ENCODE peak calls at places on chromosomes 4 and X, in four cellular contexts. One of them, this sample, is unnamed.

GRCh38 chr4:152100378-152101201 is 339.8 kb upstream of the GATB start:
- DNase-seq in AG04450: no peak
- DNase-seq in astrocyte of the spinal cord: no peak
- DNase-seq in AG04449: no peak
- DNase-seq in this sample: no peak

GRCh38 chrX:33183366-33183765 is 28.0 kb downstream of the DMD start:
- DNase-seq in AG04450: peak
- DNase-seq in astrocyte of the spinal cord: peak
- DNase-seq in AG04449: no peak
- DNase-seq in this sample: no peak

GRCh38 chrX:32778965-32779364 is 432.4 kb downstream of the DMD start:
- DNase-seq in AG04450: no peak
- DNase-seq in astrocyte of the spinal cord: no peak
- DNase-seq in AG04449: no peak
- DNase-seq in this sample: no peak

GRCh38 chr4:110854021-110854678 is 231.3 kb upstream of the PITX2 start:
- DNase-seq in AG04450: peak
- DNase-seq in astrocyte of the spinal cord: peak
- DNase-seq in AG04449: peak
- DNase-seq in this sample: peak

GRCh38 chr4:101420661-101421060 is 73.3 kb upstream of the PPP3CA start:
- DNase-seq in AG04450: no peak
- DNase-seq in astrocyte of the spinal cord: peak
- DNase-seq in AG04449: no peak
- DNase-seq in this sample: no peak

GRCh38 chr4:99885063-99885664 is 9.1 kb downstream of the LAMTOR3 start:
- DNase-seq in AG04450: no peak
- DNase-seq in astrocyte of the spinal cord: peak
- DNase-seq in AG04449: no peak
- DNase-seq in this sample: no peak

GRCh38 chr4:42329421-42329820 is 67.9 kb upstream of the SHISA3 start:
- DNase-seq in AG04450: no peak
- DNase-seq in astrocyte of the spinal cord: no peak
- DNase-seq in AG04449: no peak
- DNase-seq in this sample: no peak

GRCh38 chr4:128565565-128566186 is 243.8 kb upstream of the JADE1 start:
- DNase-seq in AG04450: no peak
- DNase-seq in astrocyte of the spinal cord: no peak
- DNase-seq in AG04449: no peak
- DNase-seq in this sample: no peak

GRCh38 chrX:81577028-81577427 is 375.1 kb downstream of the SH3BGRL start:
- DNase-seq in AG04450: no peak
- DNase-seq in astrocyte of the spinal cord: no peak
- DNase-seq in AG04449: no peak
- DNase-seq in this sample: no peak

GRCh38 chrX:98289726-98290125 is 1406.0 kb downstream of the RPA4 start:
- DNase-seq in AG04450: no peak
- DNase-seq in astrocyte of the spinal cord: no peak
- DNase-seq in AG04449: no peak
- DNase-seq in this sample: no peak

GRCh38 chr4:41185614-41186609 is 28.4 kb downstream of the APBB2 start:
- DNase-seq in AG04450: no peak
- DNase-seq in astrocyte of the spinal cord: no peak
- DNase-seq in AG04449: no peak
- DNase-seq in this sample: no peak

GRCh38 chr4:139817657-139818452 is 152.2 kb downstream of the MGST2 start:
- DNase-seq in AG04450: no peak
- DNase-seq in astrocyte of the spinal cord: no peak
- DNase-seq in AG04449: no peak
- DNase-seq in this sample: no peak

GRCh38 chrX:43868791-43869190 is 13.5 kb downstream of the MAOB start:
- DNase-seq in AG04450: no peak
- DNase-seq in astrocyte of the spinal cord: no peak
- DNase-seq in AG04449: no peak
- DNase-seq in this sample: no peak

GRCh38 chr4:100290585-100290984 is 100.3 kb upstream of the DDIT4L start:
- DNase-seq in AG04450: peak
- DNase-seq in astrocyte of the spinal cord: no peak
- DNase-seq in AG04449: no peak
- DNase-seq in this sample: no peak

GRCh38 chrX:39827959-39828358 is 269.8 kb downstream of the BCOR start:
- DNase-seq in AG04450: no peak
- DNase-seq in astrocyte of the spinal cord: no peak
- DNase-seq in AG04449: no peak
- DNase-seq in this sample: no peak

GRCh38 chrX:54495814-54496516 is at the start of gene FGD1:
- DNase-seq in AG04450: no peak
- DNase-seq in astrocyte of the spinal cord: peak
- DNase-seq in AG04449: no peak
- DNase-seq in this sample: no peak

GRCh38 chrX:68365356-68365755 is 67.9 kb downstream of the OPHN1 start:
- DNase-seq in AG04450: peak
- DNase-seq in astrocyte of the spinal cord: no peak
- DNase-seq in AG04449: no peak
- DNase-seq in this sample: no peak

GRCh38 chr4:61273237-61273636 is 73.1 kb downstream of the ADGRL3 start:
- DNase-seq in AG04450: no peak
- DNase-seq in astrocyte of the spinal cord: no peak
- DNase-seq in AG04449: no peak
- DNase-seq in this sample: no peak

GRCh38 chr4:174505012-174505411 is 17.3 kb downstream of the HPGD start:
- DNase-seq in AG04450: no peak
- DNase-seq in astrocyte of the spinal cord: no peak
- DNase-seq in AG04449: no peak
- DNase-seq in this sample: no peak

GRCh38 chr4:54657556-54658313 is at the start of gene KIT:
- DNase-seq in AG04450: no peak
- DNase-seq in astrocyte of the spinal cord: peak
- DNase-seq in AG04449: no peak
- DNase-seq in this sample: no peak

GRCh38 chrX:107678957-107679740 is 50.8 kb downstream of the PRPS1 start:
- DNase-seq in AG04450: no peak
- DNase-seq in astrocyte of the spinal cord: peak
- DNase-seq in AG04449: no peak
- DNase-seq in this sample: no peak

GRCh38 chr4:39682133-39682532 is 15.8 kb upstream of the UBE2K start:
- DNase-seq in AG04450: no peak
- DNase-seq in astrocyte of the spinal cord: no peak
- DNase-seq in AG04449: no peak
- DNase-seq in this sample: no peak

GRCh38 chrX:107448625-107449468 is 605 bp upstream of the FRMPD3 start:
- DNase-seq in AG04450: no peak
- DNase-seq in astrocyte of the spinal cord: no peak
- DNase-seq in AG04449: no peak
- DNase-seq in this sample: no peak

GRCh38 chr4:88244056-88244455 is 40.3 kb downstream of the PPM1K start:
- DNase-seq in AG04450: no peak
- DNase-seq in astrocyte of the spinal cord: no peak
- DNase-seq in AG04449: no peak
- DNase-seq in this sample: no peak

GRCh38 chr4:69823481-69824186 is 36.3 kb downstream of the SULT1E1 start:
- DNase-seq in AG04450: no peak
- DNase-seq in astrocyte of the spinal cord: peak
- DNase-seq in AG04449: no peak
- DNase-seq in this sample: no peak

GRCh38 chr4:124325676-124326075 is 386.9 kb downstream of the ANKRD50 start:
- DNase-seq in AG04450: no peak
- DNase-seq in astrocyte of the spinal cord: no peak
- DNase-seq in AG04449: no peak
- DNase-seq in this sample: no peak

GRCh38 chr4:20506827-20507226 is 193.4 kb upstream of the PACRGL start:
- DNase-seq in AG04450: no peak
- DNase-seq in astrocyte of the spinal cord: peak
- DNase-seq in AG04449: peak
- DNase-seq in this sample: peak

GRCh38 chrX:19670854-19671620 is 155.7 kb upstream of the MAP3K15 start:
- DNase-seq in AG04450: peak
- DNase-seq in astrocyte of the spinal cord: peak
- DNase-seq in AG04449: no peak
- DNase-seq in this sample: no peak

GRCh38 chrX:123184199-123184857 is at the start of gene GRIA3:
- DNase-seq in AG04450: no peak
- DNase-seq in astrocyte of the spinal cord: peak
- DNase-seq in AG04449: no peak
- DNase-seq in this sample: peak

GRCh38 chrX:2782778-2783177 is 30.9 kb downstream of the XG start:
- DNase-seq in AG04450: no peak
- DNase-seq in astrocyte of the spinal cord: no peak
- DNase-seq in AG04449: no peak
- DNase-seq in this sample: no peak

GRCh38 chrX:2782171-2782570 is 30.3 kb downstream of the XG start:
- DNase-seq in AG04450: no peak
- DNase-seq in astrocyte of the spinal cord: no peak
- DNase-seq in AG04449: no peak
- DNase-seq in this sample: no peak

GRCh38 chrX:2788980-2789379 is 37.1 kb downstream of the XG start:
- DNase-seq in AG04450: no peak
- DNase-seq in astrocyte of the spinal cord: no peak
- DNase-seq in AG04449: no peak
- DNase-seq in this sample: no peak

GRCh38 chrX:2784026-2784425 is 32.2 kb downstream of the XG start:
- DNase-seq in AG04450: no peak
- DNase-seq in astrocyte of the spinal cord: no peak
- DNase-seq in AG04449: no peak
- DNase-seq in this sample: no peak

GRCh38 chrX:2785538-2785937 is 33.7 kb downstream of the XG start:
- DNase-seq in AG04450: no peak
- DNase-seq in astrocyte of the spinal cord: no peak
- DNase-seq in AG04449: no peak
- DNase-seq in this sample: no peak
- TF ChIP-seq CTCF in AG04450: no peak
- TF ChIP-seq CTCF in astrocyte of the spinal cord: no peak
- TF ChIP-seq CTCF in AG04449: no peak
- TF ChIP-seq CTCF in this sample: no peak

GRCh38 chr4:1547863-1548637 is 136.1 kb downstream of the FAM53A start:
- DNase-seq in AG04450: no peak
- DNase-seq in astrocyte of the spinal cord: no peak
- DNase-seq in AG04449: no peak
- DNase-seq in this sample: no peak

GRCh38 chr4:1549638-1550035 is 134.5 kb downstream of the FAM53A start:
- DNase-seq in AG04450: no peak
- DNase-seq in astrocyte of the spinal cord: no peak
- DNase-seq in AG04449: no peak
- DNase-seq in this sample: no peak

GRCh38 chr4:1544861-1545275 is 138.6 kb upstream of the NKX1-1 start:
- DNase-seq in AG04450: no peak
- DNase-seq in astrocyte of the spinal cord: no peak
- DNase-seq in AG04449: no peak
- DNase-seq in this sample: no peak

GRCh38 chr4:1550122-1551070 is 133.7 kb downstream of the FAM53A start:
- DNase-seq in AG04450: no peak
- DNase-seq in astrocyte of the spinal cord: no peak
- DNase-seq in AG04449: no peak
- DNase-seq in this sample: no peak

DNA sequence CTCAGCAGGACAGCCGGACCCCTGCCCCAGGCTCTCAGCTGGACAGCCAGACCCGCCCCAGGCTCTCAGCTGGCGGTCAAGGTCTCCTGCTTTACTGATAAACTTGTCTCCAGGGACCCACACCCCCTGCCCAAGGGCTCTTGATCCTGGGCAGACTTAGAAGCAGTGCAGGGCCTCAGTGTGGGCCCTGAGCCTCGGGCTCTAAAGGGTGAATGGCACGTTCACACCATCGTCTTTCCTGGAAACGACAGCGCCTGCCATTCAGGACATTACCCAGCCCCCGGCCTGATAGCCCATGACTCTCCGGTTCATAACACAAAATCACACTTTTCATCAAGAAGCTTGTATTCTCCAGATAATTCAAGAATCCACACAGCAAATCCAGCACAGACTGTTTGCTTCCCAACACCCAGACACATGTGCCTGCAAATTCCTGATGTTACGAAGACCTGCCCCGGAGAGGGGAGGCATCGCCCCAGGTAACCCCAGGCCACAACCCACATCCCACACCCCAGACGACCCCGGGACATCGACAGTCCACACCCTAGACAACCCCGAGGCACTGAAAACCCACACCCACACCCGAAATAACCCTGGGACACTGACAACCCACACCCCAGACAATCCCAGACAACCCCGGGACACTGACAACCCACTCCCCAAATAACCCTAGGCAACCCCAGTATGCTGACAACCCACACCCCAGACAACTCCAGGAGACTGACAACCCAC is 136.8 kb downstream of the FAM53A start:
- DNase-seq in AG04450: no peak
- DNase-seq in astrocyte of the spinal cord: no peak
- DNase-seq in AG04449: no peak
- DNase-seq in this sample: no peak
- H3K4me3 ChIP-seq in AG04450: no peak
- H3K4me3 ChIP-seq in astrocyte of the spinal cord: no peak
- H3K4me3 ChIP-seq in AG04449: no peak
- H3K4me3 ChIP-seq in this sample: no peak

DNA sequence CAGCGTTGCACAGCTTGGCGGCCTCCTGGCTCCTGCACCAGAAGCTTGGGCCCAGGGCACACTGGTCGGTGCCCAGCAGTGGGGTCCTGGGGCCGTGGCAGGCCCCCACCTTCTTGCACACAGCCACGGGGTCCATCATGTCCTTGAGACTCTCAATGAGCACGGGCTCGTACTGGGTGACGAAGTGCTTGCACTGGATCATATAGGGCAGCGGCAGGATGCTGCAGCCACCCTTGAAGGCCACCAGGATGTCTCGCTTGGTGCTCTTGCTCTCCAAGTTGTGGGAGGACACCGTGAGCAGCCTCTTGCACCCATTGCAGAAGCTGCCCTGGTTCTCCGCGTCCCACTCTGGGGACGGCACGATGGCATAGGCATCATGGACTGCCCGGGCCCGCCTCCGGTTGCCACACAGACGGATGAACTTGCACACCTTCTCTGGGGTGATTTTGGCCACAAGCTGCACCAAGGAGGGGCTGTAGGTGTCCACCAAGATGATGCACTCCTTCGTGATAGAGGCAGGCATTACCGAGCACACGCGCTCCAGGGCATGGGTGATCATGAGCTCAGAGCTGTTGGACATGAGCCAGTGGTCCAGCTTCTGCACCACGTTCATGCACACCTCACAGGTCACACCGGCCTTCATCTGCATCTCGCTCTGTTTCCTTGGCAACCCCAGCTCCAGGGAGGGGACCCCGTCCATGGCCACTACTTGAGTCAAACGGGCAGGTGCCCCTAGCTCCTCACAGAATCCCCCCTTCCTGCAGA is 1.2 kb downstream of the PSAPL1 start:
- DNase-seq in AG04450: no peak
- DNase-seq in astrocyte of the spinal cord: no peak
- DNase-seq in AG04449: no peak
- DNase-seq in this sample: no peak
- TF ChIP-seq CTCF in AG04450: no peak
- TF ChIP-seq CTCF in astrocyte of the spinal cord: no peak
- TF ChIP-seq CTCF in AG04449: no peak
- TF ChIP-seq CTCF in this sample: no peak

GRCh38 chr4:14111730-14112171 is 484.2 kb upstream of the BOD1L1 start:
- DNase-seq in AG04450: no peak
- DNase-seq in astrocyte of the spinal cord: peak
- DNase-seq in AG04449: peak
- DNase-seq in this sample: peak

GRCh38 chr4:14110407-14110806 is 482.9 kb upstream of the BOD1L1 start:
- DNase-seq in AG04450: peak
- DNase-seq in astrocyte of the spinal cord: peak
- DNase-seq in AG04449: peak
- DNase-seq in this sample: peak

GRCh38 chr4:14117575-14118228 is 490.2 kb upstream of the BOD1L1 start:
- DNase-seq in AG04450: no peak
- DNase-seq in astrocyte of the spinal cord: no peak
- DNase-seq in AG04449: no peak
- DNase-seq in this sample: no peak

GRCh38 chr4:14115106-14115505 is 487.6 kb upstream of the BOD1L1 start:
- DNase-seq in AG04450: no peak
- DNase-seq in astrocyte of the spinal cord: no peak
- DNase-seq in AG04449: no peak
- DNase-seq in this sample: no peak
- H3K4me3 ChIP-seq in AG04450: no peak
- H3K4me3 ChIP-seq in astrocyte of the spinal cord: no peak
- H3K4me3 ChIP-seq in AG04449: no peak
- H3K4me3 ChIP-seq in this sample: no peak